ENCODE peak calls at places on chromosomes 3 and 15, in six cellular contexts. K is suprapubic skin, B is A549, Y is adrenal gland, E is tibial nerve, N is pancreas. X is an unnamed sample.
A peak's percentile ranks its signal among the peaks of the same experiment; 100 is the strongest.

GRCh38 chr3:72145506-72146380 is 360.8 kb upstream of the PROK2 start:
- DNase-seq in E (no peak), N (peak; percentile 59), Y (no peak), K (no peak), B (no peak), X (peak; percentile 51)

GRCh38 chr3:193490989-193491388 is 63.7 kb downstream of the ATP13A4 start:
- DNase-seq in B (no peak), N (no peak), E (no peak), Y (no peak), K (no peak), X (no peak)

GRCh38 chr3:170716172-170716800 is 130.4 kb upstream of the SLC7A14 start:
- DNase-seq in E (no peak), Y (no peak), B (no peak), K (no peak), N (no peak), X (no peak)

GRCh38 chr15:48060396-48060795 is 60.4 kb upstream of the SLC24A5 start:
- DNase-seq in Y (no peak), N (no peak), E (no peak), B (no peak), K (no peak), X (no peak)

GRCh38 chr3:159798951-159799350 is 189.7 kb upstream of the IL12A start:
- DNase-seq in E (no peak), Y (no peak), K (no peak), N (no peak), B (no peak), X (peak; percentile 25)

GRCh38 chr3:12518266-12519028 is 26.9 kb downstream of the MKRN2OS start:
- DNase-seq in K (no peak), B (no peak), Y (no peak), E (no peak), N (no peak), X (no peak)

GRCh38 chr3:5554245-5554747 is 366.8 kb downstream of the EDEM1 start:
- DNase-seq in K (no peak), B (no peak), Y (no peak), N (no peak), E (no peak), X (no peak)

GRCh38 chr3:132432639-132433038 is 15.3 kb downstream of the DNAJC13 start:
- DNase-seq in N (no peak), K (no peak), B (peak; percentile 17), Y (no peak), E (no peak), X (peak; percentile 21)

GRCh38 chr3:9884555-9885165 is 4.6 kb upstream of the CIDEC start:
- DNase-seq in K (no peak), N (no peak), E (no peak), B (peak; percentile 96), Y (peak; percentile 62), X (peak; percentile 61)

GRCh38 chr3:121649645-121650044 is 11.1 kb downstream of the HCLS1 start:
- DNase-seq in B (no peak), Y (no peak), E (no peak), N (no peak), K (no peak), X (no peak)

GRCh38 chr15:98139337-98139736 is 178.8 kb downstream of the ARRDC4 start:
- DNase-seq in Y (no peak), N (no peak), K (no peak), B (no peak), E (no peak), X (no peak)

GRCh38 chr3:55469957-55470526 is 17.1 kb downstream of the WNT5A start:
- DNase-seq in E (no peak), B (no peak), K (no peak), Y (no peak), N (no peak), X (no peak)

GRCh38 chr15:70171224-70171886 is 73.6 kb upstream of the TLE3 start:
- DNase-seq in N (no peak), Y (no peak), B (no peak), E (no peak), K (no peak), X (no peak)

GRCh38 chr15:47513496-47513895 is 203.8 kb upstream of the SEMA6D start:
- DNase-seq in N (no peak), B (no peak), E (no peak), K (no peak), Y (no peak), X (no peak)

GRCh38 chr3:127964053-127964452 is 49.0 kb downstream of the KBTBD12 start:
- DNase-seq in Y (no peak), B (no peak), K (no peak), N (no peak), E (no peak), X (no peak)

GRCh38 chr3:154766765-154767503 is 313.2 kb upstream of the MME start:
- DNase-seq in Y (no peak), E (no peak), B (no peak), K (no peak), N (no peak), X (no peak)

GRCh38 chr3:108887137-108887536 is 64.6 kb downstream of the TRAT1 start:
- DNase-seq in Y (no peak), N (no peak), K (no peak), B (no peak), E (no peak), X (no peak)

GRCh38 chr3:33980252-33980651 is 181.8 kb downstream of the PDCD6IP start:
- DNase-seq in E (no peak), K (no peak), B (peak; percentile 89), Y (no peak), N (no peak), X (peak; percentile 52)

GRCh38 chr3:180804871-180805430 is 107.5 kb upstream of the FXR1 start:
- DNase-seq in N (no peak), K (no peak), B (no peak), Y (no peak), E (no peak), X (no peak)

GRCh38 chr3:10852031-10852795 is 36.2 kb downstream of the SLC6A11 start:
- DNase-seq in Y (no peak), N (no peak), K (no peak), E (no peak), B (no peak), X (no peak)

GRCh38 chr15:89051875-89052274 is 36.4 kb upstream of the ABHD2 start:
- DNase-seq in Y (no peak), E (no peak), B (no peak), N (no peak), K (no peak), X (peak; percentile 87)

GRCh38 chr3:76585794-76586392 is 454.0 kb upstream of the ROBO2 start:
- DNase-seq in N (no peak), Y (no peak), K (no peak), B (peak; percentile 2), E (no peak), X (no peak)

GRCh38 chr3:157075693-157076420 is 84.1 kb downstream of the CCNL1 start:
- DNase-seq in Y (no peak), B (no peak), E (peak; percentile 35), K (no peak), N (no peak), X (no peak)

GRCh38 chr3:45210308-45211038 is 15.6 kb downstream of the TMEM158 start:
- DNase-seq in N (peak; percentile 80), K (peak; percentile 87), E (peak; percentile 71), Y (peak; percentile 92), B (peak; percentile 47), X (peak; percentile 66)

GRCh38 chr3:48344867-48345507 is 11.5 kb upstream of the SPINK8 start:
- DNase-seq in Y (no peak), N (no peak), E (no peak), B (no peak), K (no peak), X (no peak)

GRCh38 chr3:44252332-44252731 is 10.6 kb downstream of the TOPAZ1 start:
- DNase-seq in N (no peak), B (no peak), Y (no peak), E (no peak), K (no peak), X (no peak)

GRCh38 chr3:46883252-46884185 is 6.0 kb downstream of the PTH1R start:
- DNase-seq in K (no peak), N (no peak), B (no peak), Y (no peak), E (no peak), X (no peak)

GRCh38 chr3:64223809-64224570 is 1.3 kb downstream of the PRICKLE2 start:
- DNase-seq in B (no peak), Y (no peak), N (no peak), K (no peak), E (no peak), X (no peak)
- TF ChIP-seq CTCF in B (peak; percentile 45), Y (no peak), N (no peak), K (no peak), E (no peak), X (peak; percentile 45)

DNA sequence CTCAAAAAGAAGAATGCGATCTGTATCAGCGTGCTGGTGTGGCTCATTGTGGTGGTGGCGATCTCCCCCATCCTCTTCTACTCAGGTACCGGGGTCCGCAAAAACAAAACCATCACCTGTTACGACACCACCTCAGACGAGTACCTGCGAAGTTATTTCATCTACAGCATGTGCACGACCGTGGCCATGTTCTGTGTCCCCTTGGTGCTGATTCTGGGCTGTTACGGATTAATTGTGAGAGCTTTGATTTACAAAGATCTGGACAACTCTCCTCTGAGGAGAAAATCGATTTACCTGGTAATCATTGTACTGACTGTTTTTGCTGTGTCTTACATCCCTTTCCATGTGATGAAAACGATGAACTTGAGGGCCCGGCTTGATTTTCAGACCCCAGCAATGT is 1.3 kb downstream of the P2RY1 start:
- DNase-seq in K (no peak), N (no peak), E (no peak), Y (no peak), B (no peak), X (no peak)
- H3K4me3 ChIP-seq in K (peak overlapping the region; percentile 81), N (peak overlapping the region; percentile 45), E (peak overlapping the region; percentile 63), Y (no peak overlapping the region), B (no peak overlapping the region), X (no peak overlapping the region)

GRCh38 chr3:142596726-142597088 is 514 bp downstream of the PLS1 start:
- DNase-seq in E (no peak), K (no peak), Y (no peak), B (peak; percentile 33), N (no peak), X (no peak)
- TF ChIP-seq CTCF in E (no peak), K (no peak), Y (no peak), B (no peak), N (no peak), X (no peak)

GRCh38 chr3:86987421-86987715 is 3.6 kb downstream of the VGLL3 start:
- DNase-seq in Y (no peak), N (no peak), B (no peak), E (no peak), K (no peak), X (no peak)

GRCh38 chr3:86989611-86990010 is 1.3 kb downstream of the VGLL3 start:
- DNase-seq in B (no peak), N (no peak), Y (no peak), E (no peak), K (no peak), X (no peak)

GRCh38 chr3:86988235-86988634 is 2.7 kb downstream of the VGLL3 start:
- DNase-seq in N (no peak), K (no peak), B (no peak), E (no peak), Y (no peak), X (peak; percentile 67)

GRCh38 chr3:86990171-86990733 is 697 bp downstream of the VGLL3 start:
- DNase-seq in N (peak; percentile 58), K (peak; percentile 71), B (no peak), E (no peak), Y (no peak), X (no peak)

DNA sequence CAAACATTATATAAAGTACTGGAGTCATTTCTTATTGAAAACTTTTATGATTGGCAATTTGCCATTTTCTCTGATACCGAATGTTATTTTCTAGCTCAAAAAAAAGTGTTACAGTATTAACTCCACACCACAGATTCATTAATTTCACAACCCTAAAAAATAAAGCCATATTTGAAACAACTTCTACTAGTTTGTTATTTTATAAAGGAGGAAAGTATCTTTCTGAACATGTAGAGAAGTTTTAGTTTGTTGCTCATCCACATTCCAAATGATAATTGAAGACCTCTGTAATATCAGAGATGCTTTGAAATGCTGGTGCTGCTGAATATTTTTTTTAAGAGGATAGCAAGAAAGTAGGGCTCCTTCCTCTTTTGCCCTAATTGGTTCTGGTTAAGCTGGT is 2.0 kb downstream of the VGLL3 start:
- DNase-seq in N (no peak), E (no peak), K (no peak), B (no peak), Y (no peak), X (no peak)
- H3K4me3 ChIP-seq in N (no peak overlapping the region), E (peak overlapping the region; percentile 60), K (peak overlapping the region; percentile 70), B (peak overlapping the region; percentile 84), Y (no peak overlapping the region), X (peak overlapping the region; percentile 90)

X was measured in AG09309.